ENCODE peak calls at places on chromosomes 12 and 14, in four cellular contexts. T, D, C and B are unnamed samples. For H3K9me3, the result is how much of the 10 kb centered on the place peaks cover.

GRCh38 chr12:115306380-115306779 is 622.4 kb upstream of the TBX3 start:
- DNase-seq in C (no peak), T (no peak), D (no peak), B (no peak)

GRCh38 chr14:97626088-97626487 is 828.9 kb downstream of the VRK1 start:
- DNase-seq in D (no peak), T (no peak), C (no peak), B (no peak)

GRCh38 chr14:83342590-83342989 is 1808.9 kb upstream of the SEL1L start:
- DNase-seq in C (peak), D (no peak), T (no peak), B (no peak)

GRCh38 chr12:56991319-56991906 is 14.9 kb downstream of the ZBTB39 start:
- DNase-seq in D (peak), T (peak), C (peak), B (no peak)

GRCh38 chr12:19382111-19382526 is 57.2 kb upstream of the AEBP2 start:
- DNase-seq in D (peak), T (peak), C (no peak), B (no peak)

GRCh38 chr12:130775953-130776856 is 60.1 kb upstream of the RIMBP2 start:
- DNase-seq in D (peak), C (no peak), T (peak), B (no peak)

GRCh38 chr14:80446356-80446755 is 235.1 kb upstream of the DIO2 start:
- DNase-seq in C (no peak), T (no peak), D (no peak), B (no peak)

GRCh38 chr12:39619660-39620433 is at the start of gene ABCD2:
- DNase-seq in C (peak), T (peak), D (peak), B (peak)

GRCh38 chr14:100271247-100271939 is 32.4 kb downstream of the YY1 start:
- DNase-seq in D (peak), T (no peak), C (no peak), B (no peak)

GRCh38 chr12:4445156-4446020 is at the start of gene FGF6:
- DNase-seq in D (no peak), C (no peak), T (no peak), B (no peak)

GRCh38 chr12:4448943-4449861 is 3.6 kb upstream of the FGF6 start:
- DNase-seq in T (no peak), C (no peak), D (no peak), B (no peak)

GRCh38 chr12:4446335-4446734 is 720 bp upstream of the FGF6 start:
- DNase-seq in T (no peak), D (no peak), C (no peak), B (no peak)

GRCh38 chr12:4448376-4448775 is 2.8 kb upstream of the FGF6 start:
- DNase-seq in C (no peak), T (no peak), D (no peak), B (no peak)

DNA sequence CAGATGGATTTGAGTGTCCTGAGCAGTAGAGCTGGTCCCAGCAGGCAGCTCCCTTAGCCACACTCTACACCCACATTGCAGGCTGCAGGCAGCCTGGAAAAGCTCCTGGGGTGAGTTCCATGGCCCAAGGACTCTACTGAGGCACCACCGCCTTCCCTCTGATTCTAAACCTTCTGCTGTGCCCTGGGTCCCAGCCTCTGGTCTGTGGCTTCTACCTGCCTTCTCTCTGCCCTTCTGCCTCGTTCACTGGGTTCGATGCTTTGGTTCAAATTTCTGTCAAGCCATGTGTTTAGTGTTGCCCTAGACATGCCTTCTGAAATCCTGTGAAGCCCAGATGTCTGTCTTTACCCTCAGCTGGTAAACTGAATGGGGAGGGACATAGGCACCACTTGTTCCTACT is 1.5 kb upstream of the FGF6 start:
- DNase-seq in T (no peak), C (no peak), D (no peak), B (no peak)
- H3K9me3 ChIP-seq in T (under half), C (under half), D (under half), B (under half)

DNA sequence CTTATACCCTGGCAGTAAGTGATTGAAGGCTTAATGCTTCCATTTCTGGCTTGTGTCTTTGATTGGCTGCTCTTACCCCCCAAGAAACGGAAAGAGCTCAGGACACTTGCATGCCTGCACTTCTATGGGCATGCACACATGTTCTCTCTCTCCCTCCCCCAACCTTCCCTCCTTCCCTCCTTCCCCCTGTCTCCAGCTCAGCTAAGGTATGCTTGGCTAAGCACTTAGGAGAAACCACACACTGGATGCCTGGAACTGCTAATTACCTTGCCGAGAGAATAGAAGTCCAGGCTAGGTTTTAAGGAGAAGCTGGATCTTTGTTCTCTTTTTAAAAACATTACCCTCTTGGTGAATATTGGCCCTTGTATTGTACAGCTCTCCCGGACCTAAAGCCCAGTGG is 1072.8 kb upstream of the TMEM132C start:
- DNase-seq in C (no peak), T (no peak), D (no peak), B (no peak)
- H3K9me3 ChIP-seq in C (under half), T (under half), D (under half), B (under half)

DNA sequence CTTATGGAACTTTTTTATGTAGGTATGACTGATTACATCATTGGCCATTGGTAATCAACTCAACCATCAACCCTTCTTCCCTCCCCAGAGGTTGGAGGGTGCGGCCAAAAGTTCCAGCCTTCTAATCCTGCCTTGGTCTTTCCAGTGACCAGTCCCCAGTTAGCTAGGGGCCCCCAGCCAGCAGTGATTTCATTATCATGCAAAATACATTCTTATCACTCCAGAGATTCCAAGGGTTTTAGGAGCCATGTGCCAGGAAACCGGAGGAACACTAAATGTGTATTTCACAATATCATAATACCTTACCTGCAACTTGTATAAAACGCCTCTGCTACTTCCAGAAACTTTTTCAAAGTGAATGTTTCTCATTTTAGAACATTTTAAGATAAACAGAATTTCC is 181.5 kb upstream of the PELI2 start:
- DNase-seq in D (no peak), T (no peak), C (no peak), B (no peak)
- H3K9me3 ChIP-seq in D (under half), T (under half), C (under half), B (under half)

DNA sequence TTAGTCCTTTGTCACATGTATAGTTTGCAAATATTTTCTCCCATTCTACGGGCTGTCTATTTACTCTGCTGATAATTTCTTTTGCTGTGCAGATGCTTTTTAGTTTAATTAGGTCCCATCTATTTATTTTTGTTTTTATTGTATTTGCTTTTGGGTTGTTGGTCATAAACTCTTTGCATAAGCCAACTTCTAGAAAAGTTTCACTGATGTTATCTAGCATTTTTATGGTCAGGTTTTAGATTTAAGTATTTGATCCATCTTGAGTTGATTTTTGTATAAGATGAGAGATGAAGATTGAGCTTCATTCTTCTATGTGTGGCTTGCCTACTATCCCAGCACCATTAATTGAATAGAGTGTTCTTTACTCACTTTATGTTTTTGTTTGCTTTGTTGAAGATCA is 1008.4 kb upstream of the ATXN7L3B start:
- DNase-seq in C (no peak), T (no peak), D (no peak), B (no peak)
- H3K9me3 ChIP-seq in C (under half), T (under half), D (under half), B (under half)

GRCh38 chr14:24171422-24172260 is at the start of gene REC8:
- DNase-seq in C (peak), T (peak), D (peak), B (peak)
- H3K9me3 ChIP-seq in C (under half), T (under half), D (under half), B (under half)

DNA sequence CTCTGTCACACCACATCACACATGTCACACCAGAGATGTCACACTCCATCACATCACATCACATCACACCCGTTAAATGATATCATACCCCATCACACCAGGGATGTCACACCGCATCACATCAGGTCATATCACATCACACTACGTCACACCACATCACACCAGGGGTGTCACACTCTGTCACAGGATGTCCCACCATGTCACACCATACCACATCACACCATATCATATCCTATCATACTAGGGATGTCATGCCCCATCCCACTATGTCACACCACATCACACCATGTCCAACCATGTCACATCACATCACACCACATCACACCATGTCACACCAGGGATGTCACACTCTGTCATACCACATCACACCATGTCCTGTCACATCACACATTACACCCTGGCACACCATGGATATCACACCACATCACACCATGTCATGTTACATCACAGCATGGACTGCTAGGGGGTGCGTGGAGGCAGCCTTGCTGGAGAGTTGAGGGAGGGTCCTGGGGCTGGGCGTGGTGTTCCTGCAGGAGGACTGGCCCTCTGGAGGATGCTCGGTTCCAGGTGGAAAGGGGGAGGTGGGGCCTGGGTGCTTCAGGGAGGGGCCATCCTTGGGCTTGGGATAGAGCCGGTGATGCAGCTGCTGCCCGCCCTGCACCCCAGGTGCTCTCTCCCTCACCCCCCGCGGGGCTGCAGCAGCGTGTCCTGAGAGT is 134.6 kb downstream of the TMEM121 start:
- DNase-seq in T (no peak), D (no peak), C (no peak), B (no peak)
- H3K9me3 ChIP-seq in T (under half), D (under half), C (under half), B (under half)